ENCODE peak calls at places on chromosomes 1 and 21, in ten cellular contexts. O is neural crest cell, G is esophagus squamous epithelium, D is IMR-90, C is A673, U is AG09309, R is AG04449, F is GM13976, M is body of pancreas, N is left ventricle myocardium inferior. B is an unnamed sample.

GRCh38 chr21:36321325-36322082 is 1.5 kb downstream of the MORC3 start:
- DNase-seq in O (peak; percentile 9), G (no peak), D (peak; percentile 35), C (peak; percentile 29), U (no peak), R (no peak), F (no peak), M (peak; percentile 41), N (no peak), B (no peak)

GRCh38 chr1:115218696-115219095 is 119.4 kb downstream of the NGF start:
- DNase-seq in O (no peak), G (no peak), D (no peak), C (no peak), U (no peak), R (no peak), F (no peak), M (no peak), N (no peak), B (no peak)

GRCh38 chr1:236522937-236523703 is 662 bp upstream of the LGALS8 start:
- DNase-seq in O (no peak), G (no peak), D (no peak), C (no peak), U (no peak), R (no peak), F (no peak), M (peak; percentile 58), N (peak; percentile 41), B (no peak)

GRCh38 chr21:44957901-44958451 is 18.1 kb downstream of the SLX9 start:
- DNase-seq in O (no peak), G (no peak), D (no peak), C (no peak), U (no peak), R (no peak), F (no peak), M (no peak), N (peak; percentile 35), B (no peak)

GRCh38 chr1:58768971-58769808 is 14.7 kb downstream of the JUN start:
- DNase-seq in O (peak; percentile 89), G (no peak), D (peak; percentile 63), C (peak; percentile 83), U (no peak), R (no peak), F (no peak), M (peak; percentile 78), N (peak; percentile 83), B (no peak)

GRCh38 chr1:1359668-1360468 is 1.5 kb upstream of the MXRA8 start:
- DNase-seq in O (no peak), G (no peak), D (peak; percentile 68), C (no peak), U (peak; percentile 70), R (peak; percentile 40), F (no peak), M (peak; percentile 16), N (peak; percentile 60), B (no peak)

GRCh38 chr1:246160905-246161304 is 346.2 kb downstream of the SMYD3 start:
- DNase-seq in O (no peak), G (no peak), D (no peak), C (no peak), U (no peak), R (no peak), F (no peak), M (no peak), N (no peak), B (no peak)

GRCh38 chr1:63960326-63960725 is 186.5 kb downstream of the ROR1 start:
- DNase-seq in O (no peak), G (no peak), D (peak; percentile 48), C (no peak), U (no peak), R (no peak), F (no peak), M (no peak), N (no peak), B (no peak)

DNA sequence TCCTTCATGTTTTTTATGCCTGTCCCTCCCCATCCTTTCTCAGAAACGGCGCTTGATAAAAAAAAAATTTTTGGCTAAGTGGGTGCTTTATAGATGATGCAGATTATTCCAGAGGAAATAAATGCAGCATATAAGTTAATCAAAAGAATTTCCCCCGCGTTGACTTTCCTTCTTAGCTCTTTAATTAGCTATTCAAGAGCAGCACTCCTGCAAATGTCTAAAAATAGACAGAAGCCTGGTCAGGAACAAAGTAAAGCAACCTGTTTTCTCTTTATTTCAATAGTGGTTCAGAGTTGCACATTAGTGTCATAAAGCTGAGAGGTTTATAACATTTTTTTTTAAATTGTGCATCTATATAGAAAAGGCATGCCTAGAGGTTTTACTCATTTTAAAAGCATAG is 439.5 kb upstream of the LRRC7 start:
- DNase-seq in O (no peak), G (no peak), D (no peak), C (no peak), U (no peak), R (no peak), F (no peak), M (no peak), N (no peak), B (no peak)
- TF ChIP-seq CTCF in O (no peak), G (no peak), D (no peak), C (no peak), U (no peak), R (no peak), F (no peak), M (no peak), N (no peak), B (no peak)

GRCh38 chr1:91584309-91584708 is 83.7 kb downstream of the CDC7 start:
- DNase-seq in O (no peak), G (no peak), D (no peak), C (no peak), U (no peak), R (no peak), F (no peak), M (no peak), N (no peak), B (no peak)

GRCh38 chr1:91584866-91585265 is 84.2 kb downstream of the CDC7 start:
- DNase-seq in O (no peak), G (no peak), D (no peak), C (no peak), U (no peak), R (no peak), F (no peak), M (no peak), N (no peak), B (no peak)

GRCh38 chr1:91585982-91586381 is 85.3 kb downstream of the CDC7 start:
- DNase-seq in O (no peak), G (no peak), D (no peak), C (no peak), U (no peak), R (no peak), F (no peak), M (no peak), N (no peak), B (no peak)

GRCh38 chr1:91583326-91583755 is 82.7 kb downstream of the CDC7 start:
- DNase-seq in O (no peak), G (no peak), D (peak; percentile 99), C (no peak), U (peak; percentile 73), R (peak; percentile 73), F (no peak), M (no peak), N (no peak), B (no peak)

DNA sequence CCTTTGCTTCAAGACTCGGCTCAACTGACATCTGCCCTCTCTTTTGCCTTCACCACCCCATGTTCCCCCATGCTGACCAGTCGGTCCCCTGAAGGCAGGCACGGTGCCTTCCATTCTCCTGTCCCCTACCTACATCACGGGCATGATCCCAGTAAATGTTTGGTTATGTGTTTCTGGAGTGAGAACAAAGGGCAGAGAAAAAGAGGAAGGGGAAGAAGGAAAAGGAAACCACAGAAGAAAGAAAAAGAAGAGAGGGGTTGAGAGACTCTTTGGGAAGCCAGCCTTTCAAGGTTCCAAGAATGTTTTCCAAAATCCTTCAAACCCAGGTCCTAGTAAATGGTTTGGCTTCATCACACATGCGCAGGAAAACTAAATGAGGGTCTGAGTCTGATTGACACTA is 84.9 kb downstream of the CDC7 start:
- DNase-seq in O (no peak), G (no peak), D (no peak), C (no peak), U (no peak), R (no peak), F (no peak), M (no peak), N (no peak), B (no peak)
- TF ChIP-seq CTCF in O (no peak), G (no peak), D (no peak), C (no peak), U (no peak), R (no peak), F (no peak), M (no peak), N (no peak), B (no peak)

GRCh38 chr1:78691995-78692747 is 42.5 kb downstream of the IFI44 start:
- DNase-seq in O (no peak), G (no peak), D (peak; percentile 65), C (no peak), U (no peak), R (no peak), F (no peak), M (no peak), N (no peak), B (no peak)

GRCh38 chr1:78687914-78688313 is 38.3 kb downstream of the IFI44 start:
- DNase-seq in O (no peak), G (no peak), D (peak; percentile 17), C (no peak), U (no peak), R (no peak), F (no peak), M (no peak), N (no peak), B (no peak)

GRCh38 chr1:78690516-78690915 is 40.9 kb downstream of the IFI44 start:
- DNase-seq in O (no peak), G (no peak), D (no peak), C (no peak), U (no peak), R (no peak), F (no peak), M (no peak), N (no peak), B (no peak)

GRCh38 chr1:78687315-78687714 is 37.7 kb downstream of the IFI44 start:
- DNase-seq in O (no peak), G (no peak), D (no peak), C (no peak), U (no peak), R (no peak), F (no peak), M (no peak), N (no peak), B (no peak)

DNA sequence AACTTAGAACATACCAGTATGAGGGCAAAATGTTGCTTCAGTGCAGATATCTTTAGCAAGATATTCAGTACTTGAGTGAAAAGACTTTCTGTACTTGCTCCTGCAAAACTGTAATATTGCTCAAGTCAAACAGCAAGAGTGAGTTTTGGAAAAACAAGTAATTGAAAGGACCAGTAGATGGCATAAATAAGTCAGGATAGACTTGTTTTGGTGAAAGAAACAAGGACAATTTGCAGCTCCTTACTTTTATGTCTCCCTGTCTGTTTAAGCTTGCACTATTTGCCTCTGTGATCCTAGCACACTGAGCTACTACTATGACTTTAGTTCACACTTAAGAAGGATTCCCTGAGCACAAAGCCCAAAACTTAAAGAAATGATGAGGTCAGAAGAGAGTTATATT is 39.1 kb downstream of the IFI44 start:
- DNase-seq in O (no peak), G (no peak), D (peak; percentile 57), C (peak; percentile 57), U (peak; percentile 67), R (peak; percentile 40), F (no peak), M (no peak), N (no peak), B (no peak)
- TF ChIP-seq CTCF in O (no peak), G (no peak), D (peak; percentile 49), C (peak; percentile 54), U (peak; percentile 46), R (peak; percentile 30), F (no peak), M (no peak), N (peak; percentile 18), B (no peak)

GRCh38 chr1:69016468-69016867 is 519.6 kb upstream of the DEPDC1 start:
- DNase-seq in O (no peak), G (no peak), D (no peak), C (no peak), U (no peak), R (no peak), F (no peak), M (no peak), N (no peak), B (no peak)
- TF ChIP-seq CTCF in O (peak; percentile 26), G (no peak), D (no peak), C (no peak), U (no peak), R (no peak), F (no peak), M (no peak), N (no peak), B (no peak)